ENCODE peak calls at places on chromosomes 12 and 14, in five cellular contexts. B is activated naive CD4-positive, alpha-beta T cell treated with Interleukin-2 at 50 U/mL for 16 hours; X is mucosa of descending colon; R is NCI-H1417; S is A549. C is an unnamed sample.

GRCh38 chr12:65826513-65827171 is 2.4 kb downstream of the HMGA2 start:
- DNase-seq in B (no peak), X (no peak), R (no peak), S (peak), C (no peak)

GRCh38 chr14:89445252-89445973 is 28.4 kb upstream of the FOXN3 start:
- DNase-seq in B (peak), X (no peak), R (no peak), S (no peak), C (no peak)

GRCh38 chr12:5912011-5912410 is 33.0 kb downstream of the ANO2 start:
- DNase-seq in B (no peak), X (no peak), R (no peak), S (no peak), C (no peak)

GRCh38 chr14:100557658-100558057 is 29.6 kb downstream of the BEGAIN start:
- DNase-seq in B (no peak), X (no peak), R (no peak), S (no peak), C (peak)

GRCh38 chr12:63863658-63864455 is 19.4 kb downstream of the SRGAP1 start:
- DNase-seq in B (no peak), X (no peak), R (no peak), S (no peak), C (no peak)

GRCh38 chr14:74616507-74616906 is 4.5 kb upstream of the LTBP2 start:
- DNase-seq in B (peak), X (no peak), R (no peak), S (peak), C (no peak)

GRCh38 chr12:93530358-93530757 is 42.1 kb upstream of the SOCS2 start:
- DNase-seq in B (no peak), X (no peak), R (no peak), S (no peak), C (peak)

GRCh38 chr14:20631821-20632389 is 9.6 kb downstream of the OR6S1 start:
- DNase-seq in B (no peak), X (peak), R (no peak), S (peak), C (peak)

GRCh38 chr12:114508529-114509129 is 102.7 kb upstream of the TBX5 start:
- DNase-seq in B (peak), X (peak), R (peak), S (peak), C (peak)

GRCh38 chr12:57881035-57881973 is 34.8 kb upstream of the CTDSP2 start:
- DNase-seq in B (no peak), X (peak), R (no peak), S (no peak), C (no peak)

GRCh38 chr12:69274861-69275260 is 35.5 kb downstream of the CPSF6 start:
- DNase-seq in B (no peak), X (no peak), R (no peak), S (no peak), C (no peak)

GRCh38 chr14:78967111-78967809 is 797.1 kb downstream of the NRXN3 start:
- DNase-seq in B (no peak), X (no peak), R (no peak), S (no peak), C (no peak)

GRCh38 chr12:121786441-121786825 is 7.1 kb downstream of the RHOF start:
- DNase-seq in B (peak), X (peak), R (no peak), S (peak), C (peak)

GRCh38 chr14:54475911-54476310 is 12.9 kb downstream of the GMFB start:
- DNase-seq in B (no peak), X (no peak), R (no peak), S (no peak), C (no peak)

GRCh38 chr12:113781415-113782198 is 184.5 kb downstream of the RBM19 start:
- DNase-seq in B (no peak), X (peak), R (no peak), S (no peak), C (peak)